ENCODE peak calls at places on chromosomes 6 and 20, in five cellular contexts. C, K, J, N and U are unnamed samples.

GRCh38 chr20:48230251-48230650 is 445.0 kb upstream of the SULF2 start:
- DNase-seq in C (no peak), J (no peak), K (no peak), N (no peak), U (no peak)

GRCh38 chr6:32973934-32974333 is 5.5 kb downstream of the BRD2 start:
- DNase-seq in J (no peak), K (no peak), N (no peak), C (peak; percentile 64), U (peak; percentile 62)

GRCh38 chr20:49603209-49603627 is 35.3 kb upstream of the PTGIS start:
- DNase-seq in J (no peak), N (no peak), K (peak; percentile 35), C (peak; percentile 56), U (no peak)

GRCh38 chr6:129709451-129709908 is 497 bp downstream of the ARHGAP18 start:
- DNase-seq in J (no peak), N (peak; percentile 38), C (peak; percentile 61), K (no peak), U (peak; percentile 18)

GRCh38 chr20:47429409-47429808 is 72.3 kb upstream of the NCOA3 start:
- DNase-seq in K (no peak), C (no peak), J (no peak), N (no peak), U (no peak)

GRCh38 chr6:64896939-64897338 is 810.1 kb downstream of the EYS start:
- DNase-seq in K (no peak), N (no peak), J (no peak), C (no peak), U (no peak)

GRCh38 chr6:14722704-14723103 is 523.2 kb upstream of the JARID2 start:
- DNase-seq in J (no peak), N (no peak), C (no peak), K (no peak), U (no peak)

GRCh38 chr6:9204171-9204570 is 768.8 kb upstream of the SLC35B3 start:
- DNase-seq in J (no peak), K (peak; percentile 11), N (no peak), C (peak; percentile 81), U (no peak)

GRCh38 chr6:135497412-135498177 is at the start of gene AHI1:
- DNase-seq in J (peak; percentile 88), K (peak; percentile 93), C (peak; percentile 95), N (peak; percentile 96), U (peak; percentile 86)

GRCh38 chr6:118283759-118284158 is 264.3 kb upstream of the PLN start:
- DNase-seq in N (peak; percentile 59), K (peak; percentile 28), J (no peak), C (peak; percentile 55), U (peak; percentile 69)

GRCh38 chr20:59010321-59010994 is 3.4 kb upstream of the CTSZ start:
- DNase-seq in C (peak; percentile 63), K (no peak), N (peak; percentile 28), J (no peak), U (no peak)

GRCh38 chr20:1490643-1491042 is 577 bp downstream of the SIRPB2 start:
- DNase-seq in K (no peak), J (no peak), N (no peak), C (no peak), U (no peak)

GRCh38 chr6:148593130-148593812 is 153.6 kb upstream of the UST start:
- DNase-seq in N (no peak), K (no peak), J (no peak), C (peak; percentile 47), U (no peak)

GRCh38 chr20:62822788-62823651 is 6.2 kb downstream of the COL9A3 start:
- DNase-seq in N (peak; percentile 74), C (no peak), K (no peak), J (no peak), U (no peak)

GRCh38 chr6:36650848-36651247 is 27.7 kb upstream of the CDKN1A start:
- DNase-seq in J (no peak), K (no peak), N (no peak), C (no peak), U (no peak)

GRCh38 chr6:116370328-116370716 is 425 bp upstream of the DSE start:
- DNase-seq in C (no peak), N (no peak), J (no peak), K (no peak), U (no peak)
- H3K27ac ChIP-seq in C (peak overlapping the region; percentile 92), N (peak overlapping the region; percentile 92), J (peak overlapping the region; percentile 92), K (no peak overlapping the region), U (no peak overlapping the region)

GRCh38 chr6:26333458-26334297 is 31.3 kb upstream of the BTN3A2 start:
- DNase-seq in N (no peak), K (no peak), C (no peak), J (no peak), U (no peak)
- H3K27me3 ChIP-seq in N (peaks cover 58% of the 10 kb centered on the region), K (no peaks in the 10 kb centered on the region), C (no peaks in the 10 kb centered on the region), J (no peaks in the 10 kb centered on the region), U (no peaks in the 10 kb centered on the region)

GRCh38 chr6:42971746-42972327 is 7.1 kb downstream of the PEX6 start:
- DNase-seq in K (no peak), N (no peak), C (no peak), J (no peak), U (no peak)
- H3K9me3 ChIP-seq in K (no peaks in the 10 kb centered on the region), N (no peaks in the 10 kb centered on the region), C (no peaks in the 10 kb centered on the region), J (no peaks in the 10 kb centered on the region), U (no peaks in the 10 kb centered on the region)

GRCh38 chr20:13419445-13419844 is 198.4 kb downstream of the ISM1 start:
- DNase-seq in K (no peak), C (no peak), J (no peak), N (no peak), U (no peak)

GRCh38 chr20:13420625-13421024 is 199.6 kb downstream of the ISM1 start:
- DNase-seq in N (no peak), C (no peak), J (no peak), K (no peak), U (no peak)

GRCh38 chr20:13418263-13419229 is 197.5 kb downstream of the ISM1 start:
- DNase-seq in N (no peak), C (no peak), J (no peak), K (no peak), U (no peak)

GRCh38 chr20:13412806-13413445 is 191.9 kb downstream of the ISM1 start:
- DNase-seq in K (no peak), C (peak; percentile 9), J (no peak), N (no peak), U (no peak)

DNA sequence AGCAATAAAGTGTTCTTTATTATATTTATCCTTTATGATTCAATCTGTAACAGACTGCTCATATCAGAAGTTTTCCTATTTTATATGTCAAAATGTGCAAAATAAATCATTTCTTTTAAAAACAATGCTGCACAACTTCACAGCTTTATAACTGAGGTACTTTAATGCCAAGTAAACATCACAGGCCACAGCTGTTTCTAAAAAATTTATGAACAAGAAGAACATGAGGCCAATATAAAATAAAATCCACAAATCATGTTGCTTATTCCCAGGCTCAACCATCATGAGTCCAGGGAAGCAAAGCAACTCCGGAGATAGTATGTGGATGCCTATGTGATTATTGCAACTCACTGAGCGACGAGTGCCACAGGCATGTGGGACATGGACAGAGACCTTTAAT is 195.5 kb downstream of the ISM1 start:
- DNase-seq in C (no peak), N (no peak), J (no peak), K (no peak), U (no peak)
- H3K27ac ChIP-seq in C (no peak overlapping the region), N (no peak overlapping the region), J (no peak overlapping the region), K (no peak overlapping the region), U (no peak overlapping the region)

GRCh38 chr6:78700997-78701396 is 166.4 kb upstream of the IRAK1BP1 start:
- DNase-seq in K (no peak), J (no peak), C (peak; percentile 50), N (no peak), U (no peak)

DNA sequence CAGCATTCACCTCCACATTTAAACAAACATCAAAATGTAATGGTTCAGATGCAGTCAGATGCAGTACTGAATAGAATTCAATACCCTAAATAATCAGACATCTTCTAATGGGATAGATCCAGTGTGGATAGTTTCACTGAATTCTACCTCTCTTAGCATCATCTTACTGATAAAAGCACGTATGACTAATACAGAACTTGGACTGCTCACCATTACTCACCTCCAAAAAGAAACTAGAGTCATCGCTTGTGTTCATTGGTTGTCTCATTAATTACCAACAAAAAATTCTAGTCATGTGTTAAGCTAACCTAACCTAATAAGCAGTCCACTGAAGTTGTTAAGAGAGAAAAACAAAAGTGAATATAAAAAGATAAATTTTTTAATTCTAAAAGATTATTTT is 165.9 kb upstream of the IRAK1BP1 start:
- DNase-seq in N (no peak), K (no peak), C (peak; percentile 89), J (no peak), U (no peak)
- H3K27me3 ChIP-seq in N (no peaks in the 10 kb centered on the region), K (no peaks in the 10 kb centered on the region), C (no peaks in the 10 kb centered on the region), J (no peaks in the 10 kb centered on the region), U (no peaks in the 10 kb centered on the region)